ENCODE peak calls at places on chromosome X, in six cellular contexts. T is sigmoid colon, E is stomach, H is ovary, R is A549, K is tibial nerve. O is an unnamed sample.

GRCh38 chrX:101206471-101206870 is 13.1 kb upstream of the DRP2 start:
- DNase-seq in H (no peak), K (no peak), R (peak; percentile 15), E (no peak), T (no peak), O (no peak)

GRCh38 chrX:148500428-148501120 is at the start of gene AFF2:
- DNase-seq in T (no peak), R (peak; percentile 2), H (peak; percentile 29), K (peak; percentile 8), E (peak; percentile 28), O (no peak)

GRCh38 chrX:150312931-150313330 is 50.2 kb upstream of the MAMLD1 start:
- DNase-seq in E (no peak), R (no peak), H (no peak), T (no peak), K (no peak), O (no peak)

GRCh38 chrX:51420610-51421009 is 75.8 kb downstream of the NUDT11 start:
- DNase-seq in K (peak; percentile 43), E (no peak), R (peak; percentile 3), H (no peak), T (no peak), O (no peak)

GRCh38 chrX:19683817-19684216 is 168.5 kb upstream of the MAP3K15 start:
- DNase-seq in K (no peak), E (no peak), R (no peak), T (no peak), H (no peak), O (no peak)

GRCh38 chrX:109880629-109881028 is 122.3 kb upstream of the TMEM164 start:
- DNase-seq in R (no peak), H (no peak), E (no peak), T (no peak), K (no peak), O (no peak)

GRCh38 chrX:137052641-137053235 is 18.9 kb upstream of the GPR101 start:
- DNase-seq in E (no peak), K (no peak), R (peak; percentile 8), T (no peak), H (no peak), O (no peak)

GRCh38 chrX:153384390-153384789 is 16.8 kb downstream of the PNMA6E start:
- DNase-seq in H (no peak), T (no peak), R (no peak), K (no peak), E (no peak), O (no peak)

GRCh38 chrX:97751735-97752134 is 868.0 kb downstream of the RPA4 start:
- DNase-seq in H (no peak), E (no peak), T (no peak), R (no peak), K (no peak), O (no peak)

GRCh38 chrX:115332832-115333231 is 43.3 kb downstream of the LUZP4 start:
- DNase-seq in K (no peak), T (no peak), E (no peak), H (no peak), R (no peak), O (no peak)

GRCh38 chrX:11664211-11664888 is 1.4 kb downstream of the ARHGAP6 start:
- DNase-seq in E (no peak), T (peak; percentile 69), K (no peak), R (no peak), H (peak; percentile 37), O (peak; percentile 73)

GRCh38 chrX:36336746-36337145 is 417.2 kb downstream of the CFAP47 start:
- DNase-seq in H (no peak), E (no peak), R (no peak), T (no peak), K (no peak), O (no peak)

GRCh38 chrX:76064825-76065224 is 108.0 kb upstream of the PBDC1 start:
- DNase-seq in R (no peak), T (no peak), H (no peak), E (no peak), K (no peak), O (no peak)

GRCh38 chrX:25003066-25003849 is 12.5 kb downstream of the ARX start:
- DNase-seq in K (no peak), H (peak; percentile 77), R (no peak), E (no peak), T (no peak), O (no peak)

GRCh38 chrX:74419861-74420193 is 1.5 kb upstream of the SLC16A2 start:
- DNase-seq in K (no peak), H (no peak), T (no peak), E (no peak), R (no peak), O (no peak)

GRCh38 chrX:148632444-148632843 is 132.0 kb downstream of the AFF2 start:
- DNase-seq in T (no peak), H (no peak), R (no peak), K (no peak), E (no peak), O (no peak)

GRCh38 chrX:28010875-28011274 is 29.6 kb upstream of the DCAF8L1 start:
- DNase-seq in K (no peak), T (no peak), E (no peak), R (no peak), H (no peak), O (no peak)

GRCh38 chrX:40082447-40083119 is 15.2 kb downstream of the BCOR start:
- DNase-seq in E (no peak), R (no peak), H (no peak), K (no peak), T (no peak), O (no peak)

GRCh38 chrX:47936224-47936939 is 67.4 kb downstream of the ZNF182 start:
- DNase-seq in H (no peak), E (no peak), R (no peak), T (no peak), K (no peak), O (no peak)

GRCh38 chrX:3076416-3076991 is 35.2 kb downstream of the ARSF start:
- DNase-seq in E (no peak), H (no peak), R (no peak), T (no peak), K (no peak), O (no peak)

DNA sequence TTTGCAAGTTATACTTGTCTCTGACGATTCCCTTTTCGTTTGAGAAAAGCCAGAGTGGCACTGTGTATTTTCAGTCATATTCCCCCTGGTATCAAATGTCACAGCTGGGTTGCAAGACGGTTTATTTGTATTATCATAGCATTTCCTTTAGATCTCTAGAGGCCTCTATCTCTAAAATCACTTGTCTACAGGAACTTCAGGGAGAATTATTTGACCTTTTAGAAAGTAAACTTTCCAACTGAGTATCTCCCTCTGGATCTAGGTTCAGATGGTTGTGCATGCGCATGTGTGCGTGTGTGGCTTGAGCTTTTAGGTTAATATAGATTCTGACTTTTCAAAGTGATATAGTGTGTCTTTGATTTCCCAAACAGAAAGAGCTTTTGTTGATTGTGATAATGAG is 15.1 kb upstream of the TAB3 start:
- DNase-seq in T (no peak), H (no peak), K (no peak), E (no peak), R (no peak), O (no peak)
- TF ChIP-seq EP300 in T (no peak), H (no peak), K (no peak), E (no peak), R (no peak), O (no peak)

GRCh38 chrX:44997282-44997813 is 124.4 kb downstream of the KDM6A start:
- DNase-seq in K (no peak), H (no peak), T (no peak), R (no peak), E (no peak), O (no peak)
- TF ChIP-seq CTCF in K (no peak), H (no peak), T (no peak), R (no peak), E (no peak), O (no peak)

DNA sequence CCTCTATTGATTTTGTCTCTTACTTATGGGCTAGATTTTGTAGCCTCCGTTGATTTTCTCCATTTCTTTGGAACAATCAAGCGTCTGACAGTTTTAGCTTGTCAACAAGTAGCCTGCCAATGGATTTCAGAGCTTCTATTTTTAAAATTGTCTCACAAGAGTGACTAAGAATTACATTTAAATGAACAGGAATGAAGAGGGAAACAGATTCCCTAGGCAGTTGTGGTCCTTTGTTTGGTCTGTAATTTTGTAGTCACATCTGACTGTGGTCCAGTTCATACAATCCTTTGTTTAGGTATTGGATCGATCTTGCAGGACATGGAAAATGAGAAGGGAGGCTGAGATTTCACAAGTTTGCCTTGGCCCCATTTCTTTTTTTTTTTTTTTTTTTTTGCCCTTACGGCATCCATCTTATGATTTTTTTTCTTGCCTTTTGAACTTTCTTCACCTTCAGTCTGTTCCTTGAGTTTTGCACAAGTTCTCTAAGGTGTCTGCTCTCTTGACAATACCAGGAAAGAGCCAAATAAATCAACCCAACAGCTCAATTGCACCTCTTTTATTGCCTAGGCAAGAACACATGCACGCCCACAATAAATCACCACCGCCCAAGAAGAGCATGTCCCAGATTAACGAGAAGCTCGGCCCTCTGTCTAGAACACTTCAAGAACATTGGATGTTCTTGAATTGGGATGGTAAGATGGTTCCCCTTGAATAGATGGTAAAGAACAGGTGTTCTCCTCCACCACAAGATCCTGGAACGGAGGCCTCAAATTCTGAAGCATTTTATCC is 86.4 kb upstream of the EGFL6 start:
- DNase-seq in T (no peak), R (no peak), E (no peak), K (no peak), H (no peak), O (no peak)
- TF ChIP-seq EP300 in T (no peak), R (no peak), E (no peak), K (no peak), H (no peak), O (no peak)

GRCh38 chrX:9211269-9211668 is 177.3 kb upstream of the FAM9B start:
- DNase-seq in R (no peak), H (no peak), T (no peak), E (no peak), K (no peak), O (no peak)

GRCh38 chrX:9204560-9204959 is 170.6 kb upstream of the FAM9B start:
- DNase-seq in R (peak; percentile 7), H (no peak), K (no peak), T (no peak), E (no peak), O (no peak)

GRCh38 chrX:9205599-9206223 is 171.8 kb upstream of the FAM9B start:
- DNase-seq in E (no peak), R (no peak), T (no peak), H (no peak), K (no peak), O (no peak)

GRCh38 chrX:9207142-9207541 is 173.2 kb upstream of the FAM9B start:
- DNase-seq in H (peak; percentile 45), K (no peak), R (no peak), T (no peak), E (no peak), O (no peak)
- TF ChIP-seq CTCF in H (no peak), K (no peak), R (no peak), T (no peak), E (no peak), O (no peak)

GRCh38 chrX:38841766-38842165 is 40.5 kb downstream of the MID1IP1 start:
- DNase-seq in H (no peak), K (no peak), R (no peak), T (no peak), E (no peak), O (no peak)
- TF ChIP-seq EP300 in H (no peak), K (no peak), R (no peak), T (no peak), E (no peak), O (no peak)

GRCh38 chrX:55490974-55491373 is 1.3 kb upstream of the USP51 start:
- DNase-seq in T (no peak), R (no peak), K (no peak), E (no peak), H (no peak), O (no peak)
- TF ChIP-seq CTCF in T (no peak), R (no peak), K (no peak), E (no peak), H (no peak), O (no peak)

O was measured in suprapubic skin.